ENCODE peak calls at places on chromosomes 1 and 21, in nine cellular contexts. Y, K, X, S, L, M, P, V and H are unnamed samples.

GRCh38 chr1:76867342-76868130 is at the start of gene ST6GALNAC5:
- DNase-seq in Y (no peak), K (no peak), X (peak; percentile 46), S (no peak), L (peak; percentile 16), M (no peak), P (peak; percentile 28), V (peak; percentile 73), H (no peak)

GRCh38 chr1:87712261-87712674 is 383.6 kb downstream of the LMO4 start:
- DNase-seq in Y (no peak), K (no peak), X (no peak), S (no peak), L (peak; percentile 30), M (no peak), P (no peak), V (no peak), H (no peak)

GRCh38 chr1:26826261-26827201 is at the start of gene ZDHHC18:
- DNase-seq in Y (peak; percentile 62), K (peak; percentile 18), X (peak; percentile 69), S (peak; percentile 77), L (peak; percentile 73), M (no peak), P (peak; percentile 69), V (peak; percentile 95), H (peak; percentile 69)

GRCh38 chr1:178344513-178345077 is 152.2 kb downstream of the CLEC20A start:
- DNase-seq in Y (no peak), K (peak; percentile 76), X (no peak), S (no peak), L (peak; percentile 66), M (peak; percentile 70), P (no peak), V (no peak), H (no peak)

GRCh38 chr1:230047114-230047865 is 19.7 kb upstream of the GALNT2 start:
- DNase-seq in Y (no peak), K (no peak), X (no peak), S (no peak), L (peak; percentile 84), M (peak; percentile 65), P (no peak), V (no peak), H (no peak)

GRCh38 chr1:177282976-177283375 is 112.2 kb downstream of the BRINP2 start:
- DNase-seq in Y (no peak), K (no peak), X (no peak), S (no peak), L (peak; percentile 50), M (no peak), P (no peak), V (no peak), H (no peak)

GRCh38 chr1:197696372-197696771 is 78.9 kb downstream of the DENND1B start:
- DNase-seq in Y (no peak), K (no peak), X (no peak), S (no peak), L (peak; percentile 82), M (peak; percentile 37), P (no peak), V (no peak), H (no peak)

GRCh38 chr21:43330306-43330881 is 96.5 kb downstream of the SIK1 start:
- DNase-seq in Y (no peak), K (no peak), X (no peak), S (no peak), L (no peak), M (no peak), P (no peak), V (no peak), H (no peak)

DNA sequence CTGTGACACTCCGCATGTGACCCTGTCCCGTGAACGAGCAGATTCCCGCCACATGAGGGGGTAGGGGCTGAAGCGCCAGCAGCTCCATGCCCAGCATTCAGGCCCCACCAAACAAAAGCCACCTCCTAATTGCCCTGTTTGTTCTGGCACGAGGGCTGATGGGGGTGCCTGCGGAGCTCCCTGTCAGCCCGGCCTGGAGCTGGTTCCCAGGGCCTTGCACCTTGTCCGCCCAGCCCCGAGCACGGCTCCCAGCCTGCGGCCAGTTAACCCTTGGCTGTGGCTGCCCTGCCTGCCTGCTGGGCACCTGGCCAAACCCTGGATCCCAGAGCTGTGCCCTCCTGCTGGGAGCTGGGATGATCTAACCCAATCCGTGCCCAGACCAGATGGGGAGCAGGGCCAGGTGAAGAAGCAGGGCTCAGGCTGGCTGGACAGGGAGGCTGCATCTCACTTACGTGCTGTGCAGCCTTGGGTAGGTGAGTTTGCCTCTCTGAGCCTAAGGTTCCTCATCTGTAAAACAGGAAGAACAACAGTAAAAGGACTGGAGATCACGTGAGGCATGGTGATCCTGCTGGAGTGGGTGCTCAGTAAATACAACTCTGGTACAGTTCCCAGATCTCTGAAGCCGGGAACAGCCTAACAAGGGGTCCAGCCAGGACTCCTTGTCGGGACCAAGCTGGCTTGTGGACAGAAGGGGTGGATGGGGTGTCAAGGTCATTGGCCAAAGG is 110.9 kb upstream of the IFFO2 start:
- DNase-seq in Y (no peak), K (no peak), X (no peak), S (no peak), L (peak; percentile 20), M (peak; percentile 54), P (no peak), V (no peak), H (no peak)
- TF ChIP-seq CTCF in Y (no peak), K (peak; percentile 6), X (no peak), S (no peak), L (no peak), M (no peak), P (no peak), V (no peak), H (no peak)

GRCh38 chr1:7964476-7964875 is 3.0 kb downstream of the PARK7 start:
- DNase-seq in Y (no peak), K (no peak), X (no peak), S (no peak), L (no peak), M (no peak), P (no peak), V (no peak), H (no peak)

GRCh38 chr1:7971024-7971423 is 9.5 kb downstream of the PARK7 start:
- DNase-seq in Y (no peak), K (no peak), X (peak; percentile 18), S (no peak), L (no peak), M (no peak), P (no peak), V (no peak), H (no peak)

GRCh38 chr1:7970250-7970649 is 8.7 kb downstream of the PARK7 start:
- DNase-seq in Y (no peak), K (no peak), X (no peak), S (no peak), L (no peak), M (no peak), P (no peak), V (no peak), H (no peak)

GRCh38 chr1:7967206-7967605 is 5.7 kb downstream of the PARK7 start:
- DNase-seq in Y (no peak), K (no peak), X (no peak), S (no peak), L (no peak), M (no peak), P (no peak), V (no peak), H (no peak)

GRCh38 chr1:7967651-7968050 is 6.1 kb downstream of the PARK7 start:
- DNase-seq in Y (no peak), K (no peak), X (peak; percentile 61), S (no peak), L (no peak), M (no peak), P (no peak), V (no peak), H (no peak)
- H3K36me3 ChIP-seq in Y (peaks cover 78% of the 10 kb centered on the region), K (peaks cover 72% of the 10 kb centered on the region), X (no peaks in the 10 kb centered on the region), S (peaks cover 96% of the 10 kb centered on the region), L (peaks cover 63% of the 10 kb centered on the region), M (peaks cover 32% of the 10 kb centered on the region), P (no peaks in the 10 kb centered on the region), V (peaks cover 73% of the 10 kb centered on the region), H (peaks cover 42% of the 10 kb centered on the region)

GRCh38 chr1:64865105-64865757 is 101.1 kb downstream of the JAK1 start:
- DNase-seq in Y (no peak), K (no peak), X (no peak), S (no peak), L (no peak), M (no peak), P (no peak), V (no peak), H (no peak)

GRCh38 chr1:64864018-64864945 is 102.1 kb downstream of the JAK1 start:
- DNase-seq in Y (peak; percentile 65), K (no peak), X (peak; percentile 62), S (peak; percentile 76), L (peak; percentile 84), M (peak; percentile 84), P (no peak), V (peak; percentile 96), H (peak; percentile 30)

GRCh38 chr1:64856564-64856963 is 109.8 kb downstream of the JAK1 start:
- DNase-seq in Y (no peak), K (no peak), X (no peak), S (no peak), L (no peak), M (no peak), P (peak; percentile 35), V (no peak), H (no peak)

GRCh38 chr1:64857347-64857746 is 109.0 kb downstream of the JAK1 start:
- DNase-seq in Y (no peak), K (no peak), X (no peak), S (no peak), L (no peak), M (no peak), P (no peak), V (no peak), H (no peak)

DNA sequence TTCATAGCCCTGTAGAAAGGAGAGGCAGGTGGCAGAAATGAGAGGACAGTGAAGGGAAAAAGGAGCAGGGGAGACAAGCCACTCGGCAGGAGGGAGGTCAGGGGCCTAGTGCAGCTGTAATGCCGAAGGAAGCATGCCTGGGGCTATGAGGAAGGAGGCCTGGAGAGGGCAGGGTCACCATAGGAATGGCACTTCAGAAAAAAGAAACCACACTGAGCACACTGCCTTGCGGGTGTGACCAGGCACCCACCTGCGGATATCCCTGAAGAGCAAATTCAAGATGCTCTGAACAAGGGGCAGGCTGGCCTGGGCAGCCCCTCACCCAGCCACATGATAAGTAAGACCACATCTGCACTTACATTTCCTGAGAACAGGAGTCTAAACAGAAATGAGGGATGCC is 104.7 kb downstream of the JAK1 start:
- DNase-seq in Y (no peak), K (no peak), X (peak; percentile 21), S (no peak), L (peak; percentile 15), M (no peak), P (peak; percentile 29), V (no peak), H (no peak)
- TF ChIP-seq CTCF in Y (peak; percentile 48), K (peak; percentile 52), X (peak; percentile 13), S (no peak), L (peak; percentile 27), M (no peak), P (no peak), V (peak; percentile 47), H (no peak)

GRCh38 chr1:28776341-28776740 is 35.6 kb upstream of the OPRD1 start:
- DNase-seq in Y (no peak), K (no peak), X (no peak), S (peak; percentile 33), L (no peak), M (no peak), P (no peak), V (peak; percentile 29), H (no peak)

GRCh38 chr1:28775121-28775942 is 36.6 kb upstream of the OPRD1 start:
- DNase-seq in Y (peak; percentile 83), K (peak; percentile 25), X (peak; percentile 77), S (peak; percentile 80), L (no peak), M (no peak), P (peak; percentile 72), V (peak; percentile 93), H (peak; percentile 69)

GRCh38 chr1:28773105-28773504 is 36.4 kb downstream of the YTHDF2 start:
- DNase-seq in Y (no peak), K (no peak), X (no peak), S (no peak), L (no peak), M (no peak), P (no peak), V (no peak), H (no peak)

GRCh38 chr1:28766532-28767183 is 29.9 kb downstream of the YTHDF2 start:
- DNase-seq in Y (no peak), K (no peak), X (no peak), S (no peak), L (no peak), M (no peak), P (no peak), V (no peak), H (no peak)

DNA sequence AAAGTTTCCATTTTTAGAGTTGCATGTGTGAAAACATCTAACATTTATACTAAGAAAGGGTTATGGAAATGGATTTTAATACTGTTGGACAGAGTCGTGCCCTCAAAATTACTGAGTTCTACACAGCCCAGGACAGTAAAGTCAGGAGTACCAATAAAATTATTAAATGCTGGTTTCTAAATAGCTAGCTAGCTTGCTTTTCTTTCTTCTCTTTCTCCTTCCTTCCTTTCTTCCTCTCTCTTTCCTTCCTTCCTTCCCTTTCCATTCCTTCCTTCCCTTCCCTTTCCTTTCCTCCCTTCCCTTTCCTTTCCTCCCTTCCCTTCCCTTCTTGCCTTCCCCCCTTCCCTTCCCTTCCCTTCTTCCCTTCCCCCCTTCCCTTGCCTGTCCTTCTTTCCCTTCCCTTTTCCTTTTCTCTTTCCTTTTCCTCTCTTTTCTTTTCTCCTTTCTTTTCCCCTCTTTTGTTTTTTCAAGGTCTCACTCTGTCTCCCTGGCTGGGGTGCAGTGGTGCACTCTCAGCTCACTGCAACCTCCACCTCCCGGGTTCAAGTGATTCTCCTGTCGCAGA is 33.9 kb downstream of the YTHDF2 start:
- DNase-seq in Y (no peak), K (no peak), X (no peak), S (no peak), L (no peak), M (no peak), P (no peak), V (no peak), H (no peak)
- H3K36me3 ChIP-seq in Y (peaks cover 12% of the 10 kb centered on the region), K (peaks cover 28% of the 10 kb centered on the region), X (no peaks in the 10 kb centered on the region), S (peaks cover 44% of the 10 kb centered on the region), L (peaks cover 38% of the 10 kb centered on the region), M (no peaks in the 10 kb centered on the region), P (no peaks in the 10 kb centered on the region), V (peaks cover 7% of the 10 kb centered on the region), H (no peaks in the 10 kb centered on the region)